ENCODE peak calls at places on chromosomes 16 and 17, in six cellular contexts. C is HT-29, I is transverse colon, G is OCI-M1, R is left cardiac atrium, Q is GM13976. S is an unnamed sample.

GRCh38 chr17:32516450-32516849 is 29.7 kb downstream of the CDK5R1 start:
- DNase-seq in C (no peak), I (no peak), G (no peak), R (no peak), Q (no peak), S (no peak)

GRCh38 chr16:2455081-2455845 is 4.6 kb upstream of the TEDC2 start:
- DNase-seq in C (no peak), I (no peak), G (no peak), R (no peak), Q (no peak), S (no peak)

GRCh38 chr17:76688165-76688622 is 22.6 kb downstream of the MXRA7 start:
- DNase-seq in C (no peak), I (no peak), G (no peak), R (peak), Q (no peak), S (no peak)

GRCh38 chr17:68794636-68795503 is 160.3 kb downstream of the ABCA8 start:
- DNase-seq in C (peak), I (no peak), G (peak), R (no peak), Q (peak), S (peak)

GRCh38 chr17:64765191-64765889 is 103.2 kb upstream of the SMURF2 start:
- DNase-seq in C (no peak), I (no peak), G (no peak), R (no peak), Q (no peak), S (no peak)

GRCh38 chr16:27633221-27633620 is 83.3 kb downstream of the KATNIP start:
- DNase-seq in C (no peak), I (no peak), G (no peak), R (no peak), Q (no peak), S (no peak)

GRCh38 chr16:57600048-57600835 is 28.2 kb upstream of the ADGRG1 start:
- DNase-seq in C (peak), I (peak), G (peak), R (peak), Q (peak), S (peak)

GRCh38 chr16:82628741-82629140 is 2.0 kb downstream of the CDH13 start:
- DNase-seq in C (no peak), I (no peak), G (no peak), R (no peak), Q (no peak), S (no peak)

GRCh38 chr17:32960815-32961214 is 30.8 kb upstream of the SPACA3 start:
- DNase-seq in C (no peak), I (no peak), G (peak), R (no peak), Q (no peak), S (no peak)

GRCh38 chr17:55825213-55825612 is 74.4 kb downstream of the PCTP start:
- DNase-seq in C (peak), I (no peak), G (peak), R (no peak), Q (no peak), S (peak)

GRCh38 chr16:28321700-28322411 is 29.5 kb downstream of the SBK1 start:
- DNase-seq in C (peak), I (peak), G (peak), R (no peak), Q (peak), S (peak)

GRCh38 chr16:2766430-2767139 is 10.5 kb downstream of the ELOB start:
- DNase-seq in C (no peak), I (no peak), G (no peak), R (peak), Q (no peak), S (no peak)

GRCh38 chr17:6708357-6708961 is 4.7 kb downstream of the SLC13A5 start:
- DNase-seq in C (no peak), I (no peak), G (no peak), R (no peak), Q (no peak), S (no peak)

GRCh38 chr16:87487361-87487924 is 5.4 kb downstream of the ZCCHC14 start:
- DNase-seq in C (peak), I (peak), G (no peak), R (peak), Q (no peak), S (no peak)

GRCh38 chr17:75901727-75902126 is 3.0 kb downstream of the MRPL38 start:
- DNase-seq in C (no peak), I (no peak), G (no peak), R (no peak), Q (no peak), S (no peak)

GRCh38 chr16:72793716-72794115 is 254.2 kb downstream of the ZFHX3 start:
- DNase-seq in C (no peak), I (no peak), G (no peak), R (no peak), Q (no peak), S (no peak)

GRCh38 chr16:60636117-60636516 is 1400.1 kb downstream of the CDH8 start:
- DNase-seq in C (peak), I (no peak), G (no peak), R (no peak), Q (no peak), S (no peak)

GRCh38 chr17:42347198-42347597 is 41.0 kb downstream of the STAT3 start:
- DNase-seq in C (peak), I (peak), G (no peak), R (peak), Q (no peak), S (no peak)

GRCh38 chr17:67435122-67435521 is 58.0 kb downstream of the PITPNC1 start:
- DNase-seq in C (no peak), I (peak), G (peak), R (no peak), Q (no peak), S (peak)

GRCh38 chr16:59053911-59054310 is 319.8 kb upstream of the GOT2 start:
- DNase-seq in C (no peak), I (no peak), G (no peak), R (no peak), Q (no peak), S (no peak)

GRCh38 chr17:850828-851759 is 68.9 kb downstream of the MRM3 start:
- DNase-seq in C (no peak), I (no peak), G (no peak), R (no peak), Q (no peak), S (no peak)

GRCh38 chr17:63665527-63666214 is 34.3 kb downstream of the LIMD2 start:
- DNase-seq in C (no peak), I (no peak), G (peak), R (peak), Q (peak), S (peak)

GRCh38 chr17:46772879-46773620 is 45.4 kb downstream of the WNT3 start:
- DNase-seq in C (no peak), I (no peak), G (no peak), R (no peak), Q (peak), S (peak)

GRCh38 chr17:335691-336090 is 16.9 kb downstream of the RPH3AL start:
- DNase-seq in C (no peak), I (no peak), G (no peak), R (no peak), Q (no peak), S (no peak)